ENCODE peak calls at places on chromosome 21, in eight cellular contexts. One of them, this sample, is unnamed.

GRCh38 chr21:44038063-44038462 is 26.0 kb downstream of the TRAPPC10 start:
- DNase-seq in GM23338: no peak
- DNase-seq in adrenal gland: no peak
- DNase-seq in fibroblast of lung: no peak
- DNase-seq in mammary epithelial cell: no peak
- DNase-seq in tibial artery: no peak
- DNase-seq in uterus: no peak
- DNase-seq in psoas muscle: no peak
- DNase-seq in this sample: no peak

GRCh38 chr21:19692231-19692630 is 1288.6 kb upstream of the TMPRSS15 start:
- DNase-seq in GM23338: no peak
- DNase-seq in adrenal gland: no peak
- DNase-seq in fibroblast of lung: no peak
- DNase-seq in mammary epithelial cell: no peak
- DNase-seq in tibial artery: no peak
- DNase-seq in uterus: no peak
- DNase-seq in psoas muscle: no peak
- DNase-seq in this sample: no peak

GRCh38 chr21:43854773-43855633 is 10.0 kb upstream of the AGPAT3 start:
- DNase-seq in GM23338: no peak
- DNase-seq in adrenal gland: no peak
- DNase-seq in fibroblast of lung: no peak
- DNase-seq in mammary epithelial cell: no peak
- DNase-seq in tibial artery: no peak
- DNase-seq in uterus: no peak
- DNase-seq in psoas muscle: no peak
- DNase-seq in this sample: no peak

GRCh38 chr21:15003463-15004135 is 61.2 kb downstream of the NRIP1 start:
- DNase-seq in GM23338: peak; percentile 47
- DNase-seq in adrenal gland: peak; percentile 33
- DNase-seq in fibroblast of lung: no peak
- DNase-seq in mammary epithelial cell: no peak
- DNase-seq in tibial artery: no peak
- DNase-seq in uterus: no peak
- DNase-seq in psoas muscle: no peak
- DNase-seq in this sample: no peak

GRCh38 chr21:33217168-33217567 is 12.6 kb upstream of the IFNAR2 start:
- DNase-seq in GM23338: no peak
- DNase-seq in adrenal gland: no peak
- DNase-seq in fibroblast of lung: no peak
- DNase-seq in mammary epithelial cell: no peak
- DNase-seq in tibial artery: no peak
- DNase-seq in uterus: no peak
- DNase-seq in psoas muscle: no peak
- DNase-seq in this sample: no peak

GRCh38 chr21:33334824-33335223 is 10.1 kb downstream of the IFNAR1 start:
- DNase-seq in GM23338: no peak
- DNase-seq in adrenal gland: no peak
- DNase-seq in fibroblast of lung: no peak
- DNase-seq in mammary epithelial cell: no peak
- DNase-seq in tibial artery: no peak
- DNase-seq in uterus: no peak
- DNase-seq in psoas muscle: no peak
- DNase-seq in this sample: no peak

GRCh38 chr21:19076031-19076430 is 672.4 kb upstream of the TMPRSS15 start:
- DNase-seq in GM23338: peak; percentile 63
- DNase-seq in adrenal gland: no peak
- DNase-seq in fibroblast of lung: no peak
- DNase-seq in mammary epithelial cell: no peak
- DNase-seq in tibial artery: no peak
- DNase-seq in uterus: no peak
- DNase-seq in psoas muscle: no peak
- DNase-seq in this sample: no peak

GRCh38 chr21:33299181-33299752 is 25.5 kb upstream of the IFNAR1 start:
- DNase-seq in GM23338: peak; percentile 51
- DNase-seq in adrenal gland: no peak
- DNase-seq in fibroblast of lung: no peak
- DNase-seq in mammary epithelial cell: peak; percentile 52
- DNase-seq in tibial artery: no peak
- DNase-seq in uterus: no peak
- DNase-seq in psoas muscle: no peak
- DNase-seq in this sample: no peak

GRCh38 chr21:27129215-27129614 is 162.3 kb upstream of the ADAMTS5 start:
- DNase-seq in GM23338: no peak
- DNase-seq in adrenal gland: no peak
- DNase-seq in fibroblast of lung: no peak
- DNase-seq in mammary epithelial cell: no peak
- DNase-seq in tibial artery: no peak
- DNase-seq in uterus: no peak
- DNase-seq in psoas muscle: no peak
- DNase-seq in this sample: no peak

GRCh38 chr21:17613242-17613676 is 558 bp upstream of the BTG3 start:
- DNase-seq in GM23338: no peak
- DNase-seq in adrenal gland: peak; percentile 53
- DNase-seq in fibroblast of lung: peak; percentile 21
- DNase-seq in mammary epithelial cell: no peak
- DNase-seq in tibial artery: peak; percentile 73
- DNase-seq in uterus: peak; percentile 56
- DNase-seq in psoas muscle: peak; percentile 37
- DNase-seq in this sample: no peak

GRCh38 chr21:46188226-46189212 is 4.3 kb upstream of the SPATC1L start:
- DNase-seq in GM23338: peak; percentile 28
- DNase-seq in adrenal gland: peak; percentile 84
- DNase-seq in fibroblast of lung: peak; percentile 73
- DNase-seq in mammary epithelial cell: peak; percentile 50
- DNase-seq in tibial artery: peak; percentile 64
- DNase-seq in uterus: peak; percentile 76
- DNase-seq in psoas muscle: peak; percentile 69
- DNase-seq in this sample: peak; percentile 69

GRCh38 chr21:39106881-39107462 is 76.3 kb downstream of the PSMG1 start:
- DNase-seq in GM23338: no peak
- DNase-seq in adrenal gland: no peak
- DNase-seq in fibroblast of lung: no peak
- DNase-seq in mammary epithelial cell: no peak
- DNase-seq in tibial artery: peak; percentile 51
- DNase-seq in uterus: no peak
- DNase-seq in psoas muscle: no peak
- DNase-seq in this sample: peak; percentile 53

GRCh38 chr21:29938968-29939858 is 583 bp downstream of the GRIK1 start:
- DNase-seq in GM23338: peak; percentile 53
- DNase-seq in adrenal gland: no peak
- DNase-seq in fibroblast of lung: peak; percentile 9
- DNase-seq in mammary epithelial cell: no peak
- DNase-seq in tibial artery: no peak
- DNase-seq in uterus: no peak
- DNase-seq in psoas muscle: no peak
- DNase-seq in this sample: no peak

GRCh38 chr21:38325761-38326420 is 69.1 kb downstream of the KCNJ15 start:
- DNase-seq in GM23338: no peak
- DNase-seq in adrenal gland: no peak
- DNase-seq in fibroblast of lung: no peak
- DNase-seq in mammary epithelial cell: no peak
- DNase-seq in tibial artery: no peak
- DNase-seq in uterus: no peak
- DNase-seq in psoas muscle: no peak
- DNase-seq in this sample: no peak

DNA sequence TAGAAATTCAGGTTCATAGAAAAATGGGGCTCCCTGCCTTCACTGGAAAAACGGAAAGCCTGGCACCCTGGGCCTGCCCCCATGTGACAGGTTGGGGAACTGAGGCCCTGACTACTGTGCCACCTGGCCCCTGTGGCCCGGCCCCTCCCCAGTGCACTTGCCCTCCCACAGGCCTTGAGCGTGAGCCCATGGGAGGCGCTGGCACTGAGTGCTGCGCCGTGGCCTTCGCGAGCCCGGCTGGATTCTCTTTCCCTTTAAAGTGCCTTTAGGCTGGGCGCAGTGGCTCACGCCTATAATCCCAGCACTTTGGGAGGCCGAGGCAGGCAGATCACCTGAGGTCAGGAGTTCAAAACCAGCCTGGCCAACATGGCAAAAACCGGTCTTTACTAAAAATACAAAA is 45.7 kb downstream of the SLC37A1 start:
- DNase-seq in GM23338: no peak
- DNase-seq in adrenal gland: peak; percentile 53
- DNase-seq in fibroblast of lung: no peak
- DNase-seq in mammary epithelial cell: no peak
- DNase-seq in tibial artery: peak; percentile 47
- DNase-seq in uterus: no peak
- DNase-seq in psoas muscle: no peak
- DNase-seq in this sample: peak; percentile 52
- H3K4me1 ChIP-seq in GM23338: peaks cover 1% of the 10 kb centered on the region
- H3K4me1 ChIP-seq in adrenal gland: no peaks in the 10 kb centered on the region
- H3K4me1 ChIP-seq in fibroblast of lung: no peaks in the 10 kb centered on the region
- H3K4me1 ChIP-seq in mammary epithelial cell: no peaks in the 10 kb centered on the region
- H3K4me1 ChIP-seq in tibial artery: no peaks in the 10 kb centered on the region
- H3K4me1 ChIP-seq in uterus: no peaks in the 10 kb centered on the region
- H3K4me1 ChIP-seq in psoas muscle: no peaks in the 10 kb centered on the region
- H3K4me1 ChIP-seq in this sample: no peaks in the 10 kb centered on the region

GRCh38 chr21:45082715-45083114 is 8.3 kb downstream of the ADARB1 start:
- DNase-seq in GM23338: no peak
- DNase-seq in adrenal gland: no peak
- DNase-seq in fibroblast of lung: no peak
- DNase-seq in mammary epithelial cell: no peak
- DNase-seq in tibial artery: no peak
- DNase-seq in uterus: no peak
- DNase-seq in psoas muscle: no peak
- DNase-seq in this sample: no peak
- H3K4me1 ChIP-seq in GM23338: no peaks in the 10 kb centered on the region
- H3K4me1 ChIP-seq in adrenal gland: no peaks in the 10 kb centered on the region
- H3K4me1 ChIP-seq in fibroblast of lung: peaks cover 5% of the 10 kb centered on the region
- H3K4me1 ChIP-seq in mammary epithelial cell: peaks cover 33% of the 10 kb centered on the region
- H3K4me1 ChIP-seq in tibial artery: peaks cover 87% of the 10 kb centered on the region
- H3K4me1 ChIP-seq in uterus: no peaks in the 10 kb centered on the region
- H3K4me1 ChIP-seq in psoas muscle: peaks cover 16% of the 10 kb centered on the region
- H3K4me1 ChIP-seq in this sample: peaks cover 36% of the 10 kb centered on the region

GRCh38 chr21:34799092-34799491 is 130.3 kb downstream of the CLIC6 start:
- DNase-seq in GM23338: no peak
- DNase-seq in adrenal gland: no peak
- DNase-seq in fibroblast of lung: no peak
- DNase-seq in mammary epithelial cell: no peak
- DNase-seq in tibial artery: no peak
- DNase-seq in uterus: no peak
- DNase-seq in psoas muscle: no peak
- DNase-seq in this sample: no peak

GRCh38 chr21:34801519-34802132 is 132.8 kb downstream of the CLIC6 start:
- DNase-seq in GM23338: peak; percentile 76
- DNase-seq in adrenal gland: no peak
- DNase-seq in fibroblast of lung: no peak
- DNase-seq in mammary epithelial cell: no peak
- DNase-seq in tibial artery: no peak
- DNase-seq in uterus: no peak
- DNase-seq in psoas muscle: no peak
- DNase-seq in this sample: no peak

GRCh38 chr21:34797926-34798595 is 129.3 kb downstream of the CLIC6 start:
- DNase-seq in GM23338: no peak
- DNase-seq in adrenal gland: no peak
- DNase-seq in fibroblast of lung: no peak
- DNase-seq in mammary epithelial cell: peak; percentile 68
- DNase-seq in tibial artery: no peak
- DNase-seq in uterus: no peak
- DNase-seq in psoas muscle: no peak
- DNase-seq in this sample: no peak

GRCh38 chr21:34802180-34802899 is 133.5 kb downstream of the CLIC6 start:
- DNase-seq in GM23338: no peak
- DNase-seq in adrenal gland: no peak
- DNase-seq in fibroblast of lung: no peak
- DNase-seq in mammary epithelial cell: peak; percentile 85
- DNase-seq in tibial artery: no peak
- DNase-seq in uterus: no peak
- DNase-seq in psoas muscle: no peak
- DNase-seq in this sample: no peak

GRCh38 chr21:34800797-34801518 is 132.2 kb downstream of the CLIC6 start:
- DNase-seq in GM23338: no peak
- DNase-seq in adrenal gland: no peak
- DNase-seq in fibroblast of lung: peak; percentile 57
- DNase-seq in mammary epithelial cell: peak; percentile 70
- DNase-seq in tibial artery: no peak
- DNase-seq in uterus: no peak
- DNase-seq in psoas muscle: no peak
- DNase-seq in this sample: no peak
- H3K4me1 ChIP-seq in GM23338: peaks cover 4% of the 10 kb centered on the region
- H3K4me1 ChIP-seq in adrenal gland: no peaks in the 10 kb centered on the region
- H3K4me1 ChIP-seq in fibroblast of lung: peaks cover 17% of the 10 kb centered on the region
- H3K4me1 ChIP-seq in mammary epithelial cell: peaks cover 81% of the 10 kb centered on the region
- H3K4me1 ChIP-seq in tibial artery: peaks cover 8% of the 10 kb centered on the region
- H3K4me1 ChIP-seq in uterus: no peaks in the 10 kb centered on the region
- H3K4me1 ChIP-seq in psoas muscle: peaks cover 58% of the 10 kb centered on the region
- H3K4me1 ChIP-seq in this sample: no peaks in the 10 kb centered on the region

DNA sequence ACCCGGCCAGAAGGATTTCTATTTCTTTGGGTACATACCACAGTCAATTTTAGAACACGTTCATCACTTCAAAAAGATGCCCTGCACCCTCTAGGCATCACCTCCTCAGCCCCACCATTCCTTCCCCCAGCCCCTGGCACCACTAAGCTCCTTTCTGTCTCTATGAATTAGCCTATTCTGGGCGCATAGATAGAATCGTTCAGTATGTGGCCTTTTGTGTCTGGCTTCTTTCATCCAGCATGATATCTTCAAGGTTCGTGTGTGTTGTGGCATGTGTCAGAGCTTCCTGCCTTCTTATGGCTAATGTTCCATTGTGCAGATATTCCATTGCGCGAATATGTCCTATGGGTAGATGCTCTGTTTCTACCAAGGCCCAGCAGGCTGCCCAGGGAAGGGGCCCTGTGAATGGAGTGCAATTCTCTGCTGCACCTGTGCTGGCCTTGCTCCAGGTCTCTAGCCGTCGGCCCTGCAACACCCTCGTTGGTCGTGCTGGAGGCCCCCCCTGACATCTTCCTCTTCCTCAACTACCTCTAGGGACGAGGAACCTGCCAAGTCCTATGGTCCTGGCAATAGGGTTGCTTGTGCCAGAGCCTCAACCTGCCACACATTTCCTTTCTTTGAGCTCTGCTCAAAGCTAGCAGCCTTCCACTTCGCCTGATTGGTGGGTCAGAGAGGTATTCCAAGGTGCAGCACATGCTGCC is 113.5 kb downstream of the RIPK4 start:
- DNase-seq in GM23338: no peak
- DNase-seq in adrenal gland: no peak
- DNase-seq in fibroblast of lung: no peak
- DNase-seq in mammary epithelial cell: no peak
- DNase-seq in tibial artery: peak; percentile 65
- DNase-seq in uterus: no peak
- DNase-seq in psoas muscle: no peak
- DNase-seq in this sample: no peak
- H3K4me1 ChIP-seq in GM23338: peaks cover 13% of the 10 kb centered on the region
- H3K4me1 ChIP-seq in adrenal gland: no peaks in the 10 kb centered on the region
- H3K4me1 ChIP-seq in fibroblast of lung: peaks cover 8% of the 10 kb centered on the region
- H3K4me1 ChIP-seq in mammary epithelial cell: peaks cover 45% of the 10 kb centered on the region
- H3K4me1 ChIP-seq in tibial artery: peaks cover 44% of the 10 kb centered on the region
- H3K4me1 ChIP-seq in uterus: no peaks in the 10 kb centered on the region
- H3K4me1 ChIP-seq in psoas muscle: no peaks in the 10 kb centered on the region
- H3K4me1 ChIP-seq in this sample: peaks cover 38% of the 10 kb centered on the region